ENCODE peak calls at places on chromosome 16, in seven cellular contexts. O is hypothalamus, Y is iPS DF 19.7, B is GM12891, K is AG04450, X is Peyer's patch, E is H7. L is an unnamed sample.

GRCh38 chr16:2212362-2213324 is 2.0 kb upstream of the BRICD5 start:
- DNase-seq in O (peak), Y (no peak), E (no peak), K (no peak), B (no peak), X (no peak), L (peak)

GRCh38 chr16:67186550-67186950 is 2.8 kb upstream of the MATCAP1 start:
- DNase-seq in Y (no peak), O (no peak), X (no peak), E (peak), B (no peak), K (no peak), L (no peak)

GRCh38 chr16:22161999-22162657 is at the start of gene SDR42E2:
- DNase-seq in E (peak), X (peak), O (no peak), Y (no peak), B (no peak), K (no peak), L (no peak)

GRCh38 chr16:65579050-65579449 is 457.2 kb upstream of the CDH11 start:
- DNase-seq in B (no peak), O (no peak), E (no peak), Y (no peak), K (no peak), X (no peak), L (no peak)

GRCh38 chr16:88088161-88088581 is 136.9 kb downstream of the BANP start:
- DNase-seq in Y (no peak), X (no peak), E (peak), B (no peak), K (no peak), O (no peak), L (no peak)

GRCh38 chr16:1043831-1044514 is 28.6 kb upstream of the SSTR5 start:
- DNase-seq in B (no peak), O (no peak), Y (no peak), K (no peak), X (no peak), E (no peak), L (no peak)

GRCh38 chr16:3157229-3158013 is 22.6 kb downstream of the ZNF213 start:
- DNase-seq in K (peak), E (peak), B (no peak), X (peak), Y (peak), O (no peak), L (peak)

GRCh38 chr16:79844603-79845002 is 244.1 kb upstream of the MAF start:
- DNase-seq in K (no peak), Y (no peak), E (no peak), B (no peak), X (no peak), O (no peak), L (no peak)

GRCh38 chr16:89858973-89859808 is 14.2 kb upstream of the TCF25 start:
- DNase-seq in X (no peak), B (no peak), O (no peak), E (peak), K (no peak), Y (no peak), L (no peak)

GRCh38 chr16:23949630-23950290 is 114.0 kb downstream of the PRKCB start:
- DNase-seq in X (peak), Y (no peak), K (no peak), O (no peak), E (no peak), B (peak), L (no peak)

GRCh38 chr16:2468142-2468724 is 2.9 kb upstream of the NTN3 start:
- DNase-seq in X (no peak), Y (no peak), K (no peak), E (peak), B (no peak), O (peak), L (no peak)

GRCh38 chr16:483351-484075 is 44.0 kb upstream of the CAPN15 start:
- DNase-seq in X (no peak), B (no peak), Y (no peak), O (no peak), E (peak), K (no peak), L (no peak)

GRCh38 chr16:75627856-75628255 is 4.8 kb upstream of the ADAT1 start:
- DNase-seq in O (no peak), E (no peak), X (no peak), Y (no peak), B (no peak), K (no peak), L (no peak)

GRCh38 chr16:15829460-15829859 is 27.4 kb downstream of the MYH11 start:
- DNase-seq in K (peak), X (no peak), E (peak), O (peak), Y (peak), B (no peak), L (no peak)

GRCh38 chr16:17803625-17804410 is 333.1 kb upstream of the XYLT1 start:
- DNase-seq in K (peak), B (no peak), Y (no peak), E (no peak), X (no peak), O (no peak), L (peak)

GRCh38 chr16:81553080-81553813 is 108.6 kb downstream of the CMIP start:
- DNase-seq in Y (no peak), B (no peak), K (no peak), O (no peak), E (peak), X (no peak), L (no peak)

GRCh38 chr16:85650864-85651811 is 37.6 kb downstream of the GINS2 start:
- DNase-seq in Y (no peak), K (no peak), E (peak), O (peak), B (no peak), X (no peak), L (no peak)

GRCh38 chr16:56193951-56194726 is 2.9 kb downstream of the GNAO1 start:
- DNase-seq in K (no peak), B (peak), X (peak), E (peak), O (peak), Y (peak), L (no peak)

GRCh38 chr16:24289301-24289700 is 33.2 kb downstream of the CACNG3 start:
- DNase-seq in K (no peak), O (no peak), Y (no peak), X (no peak), E (no peak), B (no peak), L (no peak)

GRCh38 chr16:89557936-89558490 is 2.5 kb upstream of the RPL13 start:
- DNase-seq in X (no peak), K (no peak), O (no peak), B (no peak), E (no peak), Y (no peak), L (no peak)

GRCh38 chr16:19184823-19185509 is 16.9 kb downstream of the SYT17 start:
- DNase-seq in K (no peak), E (peak), Y (peak), O (no peak), B (no peak), X (no peak), L (no peak)

GRCh38 chr16:75081179-75081859 is 35.3 kb downstream of the LDHD start:
- DNase-seq in K (no peak), E (no peak), B (no peak), Y (no peak), O (no peak), X (no peak), L (no peak)

GRCh38 chr16:12377497-12377896 is 401.0 kb downstream of the SNX29 start:
- DNase-seq in K (no peak), X (no peak), O (no peak), Y (no peak), E (no peak), B (no peak), L (no peak)

GRCh38 chr16:56988948-56989945 is at the start of gene NLRC5:
- DNase-seq in Y (no peak), E (peak), X (peak), B (peak), O (peak), K (peak), L (peak)

GRCh38 chr16:20051147-20051546 is 22.5 kb downstream of the GPR139 start:
- DNase-seq in Y (no peak), O (no peak), E (no peak), X (no peak), K (no peak), B (no peak), L (no peak)

GRCh38 chr16:728131-728889 is 1.4 kb downstream of the HAGHL start:
- DNase-seq in K (no peak), B (peak), E (peak), Y (no peak), X (peak), O (peak), L (peak)

GRCh38 chr16:50812876-50813466 is 71.1 kb downstream of the CYLD start:
- DNase-seq in B (no peak), Y (no peak), K (no peak), O (no peak), X (no peak), E (no peak), L (no peak)

GRCh38 chr16:82111944-82112343 is 58.1 kb downstream of the MPHOSPH6 start:
- DNase-seq in B (no peak), Y (no peak), O (no peak), E (no peak), K (no peak), X (no peak), L (no peak)